ENCODE peak calls at places on chromosomes 3 and 15, in four cellular contexts. A is left cardiac atrium; M is activated CD4-positive, alpha-beta T cell treated with anti-CD3 and anti-CD28 coated beads for 24 hours; G is body of pancreas. J is an unnamed sample.

GRCh38 chr3:52245322-52246263 is at the start of gene PPM1M:
- DNase-seq in A (peak), G (peak), M (no peak), J (no peak)

GRCh38 chr3:122520861-122521260 is 6.1 kb upstream of the KPNA1 start:
- DNase-seq in G (no peak), M (no peak), A (no peak), J (no peak)

GRCh38 chr3:52281980-52282801 is 3.7 kb upstream of the WDR82 start:
- DNase-seq in A (no peak), G (no peak), M (no peak), J (no peak)

GRCh38 chr15:42691308-42691707 is 45.6 kb downstream of the CDAN1 start:
- DNase-seq in A (no peak), G (no peak), M (no peak), J (peak)

GRCh38 chr3:111568906-111569305 is 26.2 kb downstream of the ZBED2 start:
- DNase-seq in M (no peak), A (no peak), G (no peak), J (no peak)

GRCh38 chr3:72872183-72872582 is 15.7 kb upstream of the GXYLT2 start:
- DNase-seq in G (no peak), A (no peak), M (no peak), J (no peak)

GRCh38 chr3:110164632-110165240 is 827.4 kb upstream of the DPPA4 start:
- DNase-seq in G (no peak), A (no peak), M (no peak), J (no peak)

GRCh38 chr3:45367451-45367850 is 20.9 kb upstream of the LARS2 start:
- DNase-seq in A (no peak), M (no peak), G (no peak), J (no peak)

GRCh38 chr3:152524198-152525140 is 255.7 kb downstream of the MBNL1 start:
- DNase-seq in G (peak), A (no peak), M (peak), J (no peak)

GRCh38 chr3:11367116-11367781 is 95.1 kb downstream of the ATG7 start:
- DNase-seq in M (no peak), A (peak), G (no peak), J (no peak)

GRCh38 chr3:106423321-106424225 is 554.8 kb upstream of the CBLB start:
- DNase-seq in M (peak), A (no peak), G (no peak), J (no peak)

GRCh38 chr15:94451461-94451860 is 220.1 kb downstream of the MCTP2 start:
- DNase-seq in M (no peak), A (no peak), G (no peak), J (no peak)

GRCh38 chr3:27596920-27597319 is 112.7 kb upstream of the SLC4A7 start:
- DNase-seq in M (no peak), A (no peak), G (no peak), J (no peak)

GRCh38 chr3:158718490-158719170 is 13.6 kb downstream of the RARRES1 start:
- DNase-seq in G (no peak), A (no peak), M (no peak), J (no peak)

GRCh38 chr15:65336767-65337435 is 32.4 kb downstream of the RNU5B-1 start:
- DNase-seq in M (no peak), A (no peak), G (no peak), J (no peak)

J was measured in stimulated activated CD8-positive, alpha-beta memory T cell treated with anti-CD3 and anti-CD28 coated beads, Interleukin-7, amount 100 ng/mL, for 48 hours.